ENCODE peak calls at places on chromosomes 16 and 17, in five cellular contexts. One of them, this sample, is unnamed.

GRCh38 chr17:5921919-5922318 is 148.3 kb upstream of the WSCD1 start:
- DNase-seq in stomach: no peak
- DNase-seq in hepatocyte: no peak
- DNase-seq in A549: peak; percentile 25
- DNase-seq in CD8-positive, alpha-beta T cell: no peak
- DNase-seq in this sample: peak; percentile 27

GRCh38 chr17:67594115-67594878 is 123.4 kb upstream of the NOL11 start:
- DNase-seq in hepatocyte: peak; percentile 28
- DNase-seq in A549: no peak
- DNase-seq in stomach: no peak
- DNase-seq in CD8-positive, alpha-beta T cell: no peak
- DNase-seq in this sample: no peak

GRCh38 chr16:12137344-12138094 is 161.0 kb downstream of the SNX29 start:
- DNase-seq in CD8-positive, alpha-beta T cell: no peak
- DNase-seq in stomach: no peak
- DNase-seq in hepatocyte: no peak
- DNase-seq in A549: no peak
- DNase-seq in this sample: no peak

GRCh38 chr16:89201467-89202377 is 1.4 kb upstream of the SLC22A31 start:
- DNase-seq in hepatocyte: peak; percentile 95
- DNase-seq in stomach: peak; percentile 90
- DNase-seq in A549: peak; percentile 82
- DNase-seq in CD8-positive, alpha-beta T cell: peak; percentile 56
- DNase-seq in this sample: peak; percentile 95

GRCh38 chr16:88759245-88759975 is 25.6 kb downstream of the PIEZO1 start:
- DNase-seq in stomach: peak; percentile 55
- DNase-seq in hepatocyte: peak; percentile 62
- DNase-seq in A549: no peak
- DNase-seq in CD8-positive, alpha-beta T cell: peak; percentile 39
- DNase-seq in this sample: no peak

GRCh38 chr17:65633988-65634387 is 72.5 kb upstream of the AXIN2 start:
- DNase-seq in A549: no peak
- DNase-seq in stomach: no peak
- DNase-seq in hepatocyte: no peak
- DNase-seq in CD8-positive, alpha-beta T cell: no peak
- DNase-seq in this sample: no peak

GRCh38 chr17:67514998-67515397 is 137.9 kb downstream of the PITPNC1 start:
- DNase-seq in stomach: no peak
- DNase-seq in A549: no peak
- DNase-seq in hepatocyte: no peak
- DNase-seq in CD8-positive, alpha-beta T cell: no peak
- DNase-seq in this sample: no peak

GRCh38 chr17:11391134-11391533 is 150.1 kb downstream of the SHISA6 start:
- DNase-seq in A549: no peak
- DNase-seq in stomach: no peak
- DNase-seq in CD8-positive, alpha-beta T cell: no peak
- DNase-seq in hepatocyte: peak; percentile 44
- DNase-seq in this sample: no peak

GRCh38 chr17:44312396-44313104 is 4.1 kb downstream of the RUNDC3A start:
- DNase-seq in hepatocyte: no peak
- DNase-seq in CD8-positive, alpha-beta T cell: no peak
- DNase-seq in stomach: no peak
- DNase-seq in A549: no peak
- DNase-seq in this sample: no peak

GRCh38 chr17:66506641-66507040 is 204.2 kb downstream of the PRKCA start:
- DNase-seq in CD8-positive, alpha-beta T cell: no peak
- DNase-seq in stomach: no peak
- DNase-seq in hepatocyte: no peak
- DNase-seq in A549: no peak
- DNase-seq in this sample: no peak

GRCh38 chr17:30449480-30449879 is 27.7 kb upstream of the GOSR1 start:
- DNase-seq in hepatocyte: no peak
- DNase-seq in A549: no peak
- DNase-seq in CD8-positive, alpha-beta T cell: no peak
- DNase-seq in stomach: no peak
- DNase-seq in this sample: no peak

GRCh38 chr16:27781981-27782880 is 232.3 kb downstream of the KATNIP start:
- DNase-seq in stomach: no peak
- DNase-seq in CD8-positive, alpha-beta T cell: no peak
- DNase-seq in hepatocyte: no peak
- DNase-seq in A549: no peak
- DNase-seq in this sample: no peak

GRCh38 chr16:57500578-57501111 is 14.4 kb upstream of the DOK4 start:
- DNase-seq in stomach: no peak
- DNase-seq in CD8-positive, alpha-beta T cell: no peak
- DNase-seq in A549: no peak
- DNase-seq in hepatocyte: peak; percentile 61
- DNase-seq in this sample: peak; percentile 26

GRCh38 chr17:62693616-62694415 is 66.3 kb downstream of the MRC2 start:
- DNase-seq in stomach: no peak
- DNase-seq in A549: no peak
- DNase-seq in hepatocyte: no peak
- DNase-seq in CD8-positive, alpha-beta T cell: no peak
- DNase-seq in this sample: no peak

GRCh38 chr16:89629827-89630610 is 16.6 kb downstream of the DPEP1 start:
- DNase-seq in CD8-positive, alpha-beta T cell: no peak
- DNase-seq in stomach: no peak
- DNase-seq in hepatocyte: no peak
- DNase-seq in A549: no peak
- DNase-seq in this sample: no peak

GRCh38 chr16:8892101-8892575 is 10.0 kb downstream of the LITAFD start:
- DNase-seq in stomach: no peak
- DNase-seq in A549: no peak
- DNase-seq in hepatocyte: no peak
- DNase-seq in CD8-positive, alpha-beta T cell: no peak
- DNase-seq in this sample: no peak

GRCh38 chr17:77834170-77835115 is 124.1 kb upstream of the TNRC6C start:
- DNase-seq in A549: peak; percentile 99
- DNase-seq in hepatocyte: peak; percentile 92
- DNase-seq in stomach: peak; percentile 66
- DNase-seq in CD8-positive, alpha-beta T cell: peak; percentile 56
- DNase-seq in this sample: peak; percentile 80

GRCh38 chr17:75110307-75110937 is 653 bp downstream of the ARMC7 start:
- DNase-seq in hepatocyte: no peak
- DNase-seq in A549: no peak
- DNase-seq in stomach: peak; percentile 47
- DNase-seq in CD8-positive, alpha-beta T cell: peak; percentile 11
- DNase-seq in this sample: peak; percentile 46

GRCh38 chr17:76385892-76386786 is 1.7 kb downstream of the SPHK1 start:
- DNase-seq in stomach: peak; percentile 85
- DNase-seq in hepatocyte: peak; percentile 82
- DNase-seq in CD8-positive, alpha-beta T cell: peak; percentile 76
- DNase-seq in A549: peak; percentile 98
- DNase-seq in this sample: peak; percentile 89

GRCh38 chr16:24863582-24864437 is 18.0 kb downstream of the SLC5A11 start:
- DNase-seq in stomach: no peak
- DNase-seq in hepatocyte: no peak
- DNase-seq in A549: no peak
- DNase-seq in CD8-positive, alpha-beta T cell: no peak
- DNase-seq in this sample: no peak

GRCh38 chr16:85389679-85390470 is 223.2 kb upstream of the GSE1 start:
- DNase-seq in stomach: no peak
- DNase-seq in hepatocyte: no peak
- DNase-seq in CD8-positive, alpha-beta T cell: no peak
- DNase-seq in A549: no peak
- DNase-seq in this sample: no peak

GRCh38 chr16:70438325-70438982 is 446 bp downstream of the ST3GAL2 start:
- DNase-seq in stomach: no peak
- DNase-seq in hepatocyte: no peak
- DNase-seq in CD8-positive, alpha-beta T cell: no peak
- DNase-seq in A549: no peak
- DNase-seq in this sample: no peak
- TF ChIP-seq CTCF in stomach: no peak
- TF ChIP-seq CTCF in hepatocyte: no peak
- TF ChIP-seq CTCF in CD8-positive, alpha-beta T cell: no peak
- TF ChIP-seq CTCF in A549: no peak
- TF ChIP-seq CTCF in this sample: no peak

GRCh38 chr16:73095142-73095791 is 47.3 kb upstream of the ZFHX3 start:
- DNase-seq in A549: no peak
- DNase-seq in CD8-positive, alpha-beta T cell: no peak
- DNase-seq in hepatocyte: no peak
- DNase-seq in stomach: no peak
- DNase-seq in this sample: peak; percentile 41
- TF ChIP-seq CTCF in A549: no peak
- TF ChIP-seq CTCF in CD8-positive, alpha-beta T cell: no peak
- TF ChIP-seq CTCF in hepatocyte: no peak
- TF ChIP-seq CTCF in stomach: no peak
- TF ChIP-seq CTCF in this sample: no peak

DNA sequence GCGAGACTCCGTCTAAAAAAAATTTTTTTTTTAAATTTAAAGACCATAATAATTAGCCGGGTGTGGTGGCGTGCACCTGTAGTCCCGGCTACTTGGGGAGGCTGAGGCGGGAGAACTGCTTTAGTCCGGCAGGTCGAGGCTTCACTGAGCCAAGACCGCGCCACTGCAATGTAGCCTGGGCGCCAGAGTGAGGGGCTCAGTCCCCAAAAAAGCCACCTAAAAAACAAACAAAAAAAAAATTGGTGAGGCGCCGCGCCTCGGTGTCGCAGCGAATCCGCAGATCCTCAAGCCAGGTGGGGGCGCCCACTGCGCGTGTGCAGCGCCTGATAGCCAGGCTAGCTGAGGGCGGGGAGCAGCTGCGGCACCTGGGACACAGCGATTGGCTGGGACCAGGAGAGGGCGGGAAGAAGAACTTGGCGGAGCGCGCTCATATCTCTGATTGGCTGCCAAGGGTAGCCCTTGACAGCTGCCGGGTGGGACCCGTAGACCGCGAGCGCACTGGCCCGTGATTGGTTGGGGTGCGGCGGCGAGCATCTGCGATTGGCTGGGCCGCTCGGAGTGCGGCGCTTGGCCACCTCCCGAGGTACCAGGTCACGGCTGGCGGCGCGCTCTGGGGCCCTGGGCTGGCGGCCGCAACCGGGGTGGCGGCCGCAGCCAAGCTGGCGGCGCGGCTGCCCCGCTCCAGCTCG is 9.0 kb upstream of the CLDN9 start:
- DNase-seq in hepatocyte: peak; percentile 99
- DNase-seq in stomach: peak; percentile 98
- DNase-seq in A549: peak; percentile 99
- DNase-seq in CD8-positive, alpha-beta T cell: peak; percentile 91
- DNase-seq in this sample: peak; percentile 99
- TF ChIP-seq CTCF in hepatocyte: peak; percentile 65
- TF ChIP-seq CTCF in stomach: peak; percentile 76
- TF ChIP-seq CTCF in A549: peak; percentile 71
- TF ChIP-seq CTCF in CD8-positive, alpha-beta T cell: peak; percentile 54
- TF ChIP-seq CTCF in this sample: peak; percentile 41

GRCh38 chr17:56937688-56938087 is 23.2 kb downstream of the COIL start:
- DNase-seq in CD8-positive, alpha-beta T cell: no peak
- DNase-seq in hepatocyte: no peak
- DNase-seq in A549: no peak
- DNase-seq in stomach: no peak
- DNase-seq in this sample: no peak

GRCh38 chr17:56935461-56935860 is 21.6 kb upstream of the TRIM25 start:
- DNase-seq in stomach: no peak
- DNase-seq in CD8-positive, alpha-beta T cell: no peak
- DNase-seq in A549: no peak
- DNase-seq in hepatocyte: no peak
- DNase-seq in this sample: no peak

GRCh38 chr17:56936697-56937322 is 23.0 kb upstream of the TRIM25 start:
- DNase-seq in CD8-positive, alpha-beta T cell: no peak
- DNase-seq in hepatocyte: no peak
- DNase-seq in A549: no peak
- DNase-seq in stomach: no peak
- DNase-seq in this sample: no peak

GRCh38 chr17:56943505-56944125 is 17.2 kb downstream of the COIL start:
- DNase-seq in CD8-positive, alpha-beta T cell: no peak
- DNase-seq in A549: no peak
- DNase-seq in hepatocyte: no peak
- DNase-seq in stomach: no peak
- DNase-seq in this sample: no peak

DNA sequence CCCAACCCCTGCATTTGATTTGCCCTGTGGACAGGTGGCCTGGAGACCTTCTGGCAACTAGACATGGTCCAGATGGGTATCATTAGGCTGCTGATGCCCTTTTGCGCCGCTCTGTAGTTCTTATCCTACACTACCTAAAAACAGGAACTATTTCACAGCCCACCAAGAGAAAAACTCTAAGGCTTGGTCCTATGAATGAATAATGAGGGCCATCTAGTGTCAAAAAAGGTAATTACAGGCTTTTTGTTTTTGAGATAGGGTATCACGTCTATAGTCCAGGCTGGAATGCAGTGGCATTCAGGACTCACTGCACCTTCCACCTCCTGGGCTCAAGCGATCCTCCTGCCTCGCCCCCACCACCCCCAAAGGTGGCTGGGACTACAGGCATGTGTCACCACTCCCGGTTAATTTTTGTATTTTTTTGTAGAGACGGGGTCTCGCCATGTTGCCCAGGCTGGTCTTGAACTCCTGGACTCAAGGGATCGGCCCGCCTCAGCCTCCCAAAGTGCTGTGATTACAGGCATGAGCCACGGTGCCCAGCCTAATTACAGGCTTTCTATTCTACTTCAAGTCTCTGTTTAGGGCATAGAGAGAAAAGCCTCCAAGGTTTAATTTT is 20.9 kb downstream of the COIL start:
- DNase-seq in CD8-positive, alpha-beta T cell: no peak
- DNase-seq in hepatocyte: peak; percentile 71
- DNase-seq in stomach: no peak
- DNase-seq in A549: peak; percentile 80
- DNase-seq in this sample: no peak
- TF ChIP-seq CTCF in CD8-positive, alpha-beta T cell: peak; percentile 89
- TF ChIP-seq CTCF in hepatocyte: peak; percentile 65
- TF ChIP-seq CTCF in stomach: peak; percentile 65
- TF ChIP-seq CTCF in A549: peak; percentile 81
- TF ChIP-seq CTCF in this sample: peak; percentile 27

GRCh38 chr17:32584792-32585191 is 98.0 kb downstream of the CDK5R1 start:
- DNase-seq in hepatocyte: no peak
- DNase-seq in CD8-positive, alpha-beta T cell: no peak
- DNase-seq in stomach: no peak
- DNase-seq in A549: no peak
- DNase-seq in this sample: no peak
- TF ChIP-seq CTCF in hepatocyte: no peak
- TF ChIP-seq CTCF in CD8-positive, alpha-beta T cell: no peak
- TF ChIP-seq CTCF in stomach: no peak
- TF ChIP-seq CTCF in A549: no peak
- TF ChIP-seq CTCF in this sample: no peak